ENCODE peak calls at places on chromosome 15, in four cellular contexts. J is K562, D is HepG2, M is GM12878. S is an unnamed sample.

GRCh38 chr15:95132774-95133173 is 901.4 kb downstream of the MCTP2 start:
- DNase-seq in J (no peak), D (no peak), M (no peak), S (no peak)

GRCh38 chr15:67458449-67458848 is 62.5 kb upstream of the C15orf61 start:
- DNase-seq in J (no peak), D (no peak), M (no peak), S (no peak)

GRCh38 chr15:39692464-39693327 is 89.9 kb downstream of the FSIP1 start:
- DNase-seq in J (no peak), D (no peak), M (no peak), S (no peak)

GRCh38 chr15:48928877-48929538 is 34.7 kb downstream of the SHC4 start:
- DNase-seq in J (no peak), D (no peak), M (no peak), S (no peak)

GRCh38 chr15:60010467-60011257 is 6.6 kb downstream of the FOXB1 start:
- DNase-seq in J (no peak), D (no peak), M (no peak), S (no peak)

GRCh38 chr15:96019114-96019513 is 311.4 kb upstream of the NR2F2 start:
- DNase-seq in J (no peak), D (no peak), M (no peak), S (no peak)

GRCh38 chr15:88623061-88623460 is 1.9 kb downstream of the AEN start:
- DNase-seq in J (no peak), D (peak), M (no peak), S (no peak)

GRCh38 chr15:79724312-79724711 is 172.5 kb downstream of the MTHFS start:
- DNase-seq in J (no peak), D (no peak), M (no peak), S (no peak)

GRCh38 chr15:73628976-73629854 is 4.0 kb downstream of the NPTN start:
- DNase-seq in J (no peak), D (peak), M (no peak), S (no peak)

GRCh38 chr15:29571728-29572454 is 250.4 kb downstream of the TJP1 start:
- DNase-seq in J (no peak), D (no peak), M (no peak), S (no peak)
- TF ChIP-seq BHLHE40 in J (no peak), D (no peak), M (no peak), S (no peak)

GRCh38 chr15:90219421-90220141 is 14.2 kb downstream of the CIB1 start:
- DNase-seq in J (peak), D (no peak), M (no peak), S (peak)
- TF ChIP-seq TARDBP in J (no peak), D (no peak), M (no peak), S (no peak)

DNA sequence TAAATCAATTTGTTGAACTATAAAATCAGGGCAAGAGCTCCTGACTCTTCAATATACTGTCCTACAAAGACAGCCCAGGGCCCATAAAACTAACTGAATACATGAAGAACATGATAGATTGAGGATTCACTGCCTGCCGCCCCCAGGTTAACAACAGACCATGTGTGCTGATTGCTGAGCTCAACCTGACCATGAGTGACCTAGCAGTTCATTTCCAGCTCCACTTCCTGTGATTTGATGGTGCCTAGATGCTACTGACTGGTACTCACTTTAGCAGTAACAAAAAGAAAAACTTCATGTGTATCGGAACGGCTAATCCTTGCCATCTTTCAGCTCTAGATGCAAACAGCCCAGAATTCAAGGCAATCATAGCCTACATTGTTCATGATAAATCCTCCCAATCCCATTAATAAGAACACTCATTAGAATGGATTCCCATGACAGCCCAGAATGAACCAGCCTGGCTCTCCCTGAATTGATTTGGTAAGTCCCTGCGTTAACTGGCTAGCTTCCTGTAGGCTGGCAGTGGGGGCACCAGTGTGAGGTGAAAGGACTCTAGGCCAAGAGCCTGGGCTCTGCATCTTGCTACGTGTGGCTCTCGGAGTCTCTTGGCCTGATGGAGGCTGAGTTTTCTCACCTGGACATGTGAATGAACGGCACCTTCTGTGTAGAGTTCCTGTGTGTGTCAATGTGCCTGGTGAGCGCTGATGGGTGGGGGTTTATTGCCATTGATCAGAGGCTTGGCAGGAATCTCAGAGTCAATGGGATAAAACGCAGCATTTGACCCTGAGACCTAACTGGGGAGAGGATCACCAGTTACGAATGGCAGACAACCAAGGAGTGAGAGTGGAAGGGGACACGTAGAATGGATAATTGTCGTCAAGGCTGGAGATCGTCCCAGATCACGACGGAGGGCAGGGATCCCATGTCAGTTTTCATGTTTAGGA is 9.3 kb upstream of the KLF13 start:
- DNase-seq in J (no peak), D (no peak), M (no peak), S (no peak)
- TF ChIP-seq SP1 in J (no peak), D (no peak), M (no peak), S (no peak)

GRCh38 chr15:31393441-31394091 is 66.9 kb downstream of the KLF13 start:
- DNase-seq in J (no peak), D (no peak), M (no peak), S (no peak)

GRCh38 chr15:31391687-31392671 is 65.3 kb downstream of the KLF13 start:
- DNase-seq in J (peak), D (no peak), M (no peak), S (peak)

GRCh38 chr15:31390029-31390428 is 63.4 kb downstream of the KLF13 start:
- DNase-seq in J (no peak), D (no peak), M (no peak), S (no peak)

GRCh38 chr15:31390777-31391486 is 64.3 kb downstream of the KLF13 start:
- DNase-seq in J (no peak), D (no peak), M (no peak), S (no peak)

DNA sequence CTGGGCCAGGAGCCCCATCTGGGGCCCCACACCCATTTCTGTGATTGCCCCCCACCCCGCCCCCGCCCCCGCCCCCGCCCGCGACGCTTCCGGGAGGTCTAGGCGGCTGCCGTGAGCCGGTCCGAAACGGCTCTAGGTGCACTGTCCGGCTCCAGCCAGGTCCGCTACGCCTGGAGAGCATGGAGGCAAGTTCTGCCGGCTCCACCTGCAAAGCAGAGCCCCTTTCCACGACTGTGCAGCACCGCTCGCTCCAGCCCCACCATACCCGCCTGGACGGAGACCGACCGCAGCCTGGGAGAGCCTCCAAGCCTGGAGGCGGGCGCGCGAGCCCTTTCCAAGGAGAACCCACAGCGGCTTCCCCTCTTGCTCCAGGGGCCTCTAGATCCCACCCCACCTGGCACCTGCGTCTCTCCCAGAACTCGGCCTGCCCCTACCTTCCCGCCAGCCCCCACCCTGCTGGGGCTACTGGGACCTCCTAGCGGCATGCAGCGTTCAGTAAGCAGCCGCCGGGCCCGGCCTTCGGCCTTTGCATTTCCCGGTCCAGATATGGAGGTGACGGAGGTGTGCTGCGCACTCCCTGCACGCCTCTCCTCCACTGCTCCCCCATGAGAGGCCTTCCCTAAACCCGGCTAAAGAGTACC is 66.2 kb downstream of the KLF13 start:
- DNase-seq in J (no peak), D (no peak), M (no peak), S (no peak)
- TF ChIP-seq BHLHE40 in J (no peak), D (no peak), M (no peak), S (no peak)

GRCh38 chr15:42151736-42152135 is 4.7 kb downstream of the PLA2G4F start:
- DNase-seq in J (no peak), D (no peak), M (no peak), S (no peak)
- TF ChIP-seq TARDBP in J (no peak), D (no peak), M (no peak), S (no peak)

GRCh38 chr15:34119291-34119690 is 17.4 kb downstream of the PGBD4 start:
- DNase-seq in J (no peak), D (no peak), M (no peak), S (no peak)
- TF ChIP-seq SP1 in J (no peak), D (no peak), M (no peak), S (no peak)

DNA sequence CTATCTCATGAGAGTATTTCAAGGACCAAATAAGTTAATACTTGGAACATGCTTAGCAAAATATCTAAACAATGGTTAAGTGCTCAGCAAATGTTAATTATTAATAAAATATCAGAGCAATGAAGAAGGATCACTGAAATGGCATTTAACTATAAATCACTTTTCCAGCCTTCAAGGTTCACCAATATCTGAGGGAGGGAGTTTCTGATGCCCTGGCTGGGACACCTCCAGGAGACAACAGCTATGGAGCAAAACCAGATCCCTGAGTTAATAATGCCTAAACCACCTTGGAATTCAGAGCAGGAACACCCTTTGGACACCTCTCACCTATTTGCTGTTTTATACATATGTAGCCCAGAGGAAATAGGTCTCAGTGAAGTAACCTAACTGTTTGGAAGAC is 6.4 kb upstream of the FAM174B start:
- DNase-seq in J (no peak), D (no peak), M (no peak), S (no peak)
- TF ChIP-seq BHLHE40 in J (no peak), D (no peak), M (no peak), S (no peak)

S was measured in HEK293T.